ENCODE peak calls at places on chromosomes 11 and 22, in six cellular contexts. One of them, this sample, is unnamed.

GRCh38 chr11:126082251-126083109 is 19.8 kb upstream of the CDON start:
- DNase-seq in CD8-positive, alpha-beta T cell: no peak
- DNase-seq in stimulated activated CD4-positive, alpha-beta T cell treated with anti-CD3 and anti-CD28 coated beads, Interleukin-1b, Interleukin-23, amount 100 ng/mL, for 24 hours: no peak
- DNase-seq in nephron progenitor cell: no peak
- DNase-seq in thyroid gland: no peak
- DNase-seq in smooth muscle cell of the brain vasculature: no peak
- DNase-seq in this sample: no peak

GRCh38 chr11:110759972-110760381 is 47.7 kb upstream of the ARHGAP20 start:
- DNase-seq in CD8-positive, alpha-beta T cell: no peak
- DNase-seq in stimulated activated CD4-positive, alpha-beta T cell treated with anti-CD3 and anti-CD28 coated beads, Interleukin-1b, Interleukin-23, amount 100 ng/mL, for 24 hours: no peak
- DNase-seq in nephron progenitor cell: no peak
- DNase-seq in thyroid gland: peak; percentile 67
- DNase-seq in smooth muscle cell of the brain vasculature: peak; percentile 65
- DNase-seq in this sample: no peak

GRCh38 chr22:39562839-39563489 is 7.6 kb upstream of the CACNA1I start:
- DNase-seq in CD8-positive, alpha-beta T cell: no peak
- DNase-seq in stimulated activated CD4-positive, alpha-beta T cell treated with anti-CD3 and anti-CD28 coated beads, Interleukin-1b, Interleukin-23, amount 100 ng/mL, for 24 hours: no peak
- DNase-seq in nephron progenitor cell: no peak
- DNase-seq in thyroid gland: no peak
- DNase-seq in smooth muscle cell of the brain vasculature: no peak
- DNase-seq in this sample: no peak

GRCh38 chr11:118652681-118653181 is 26.7 kb downstream of the TREH start:
- DNase-seq in CD8-positive, alpha-beta T cell: no peak
- DNase-seq in stimulated activated CD4-positive, alpha-beta T cell treated with anti-CD3 and anti-CD28 coated beads, Interleukin-1b, Interleukin-23, amount 100 ng/mL, for 24 hours: no peak
- DNase-seq in nephron progenitor cell: no peak
- DNase-seq in thyroid gland: no peak
- DNase-seq in smooth muscle cell of the brain vasculature: no peak
- DNase-seq in this sample: no peak

GRCh38 chr11:9330387-9331384 is 16.3 kb upstream of the TMEM41B start:
- DNase-seq in CD8-positive, alpha-beta T cell: no peak
- DNase-seq in stimulated activated CD4-positive, alpha-beta T cell treated with anti-CD3 and anti-CD28 coated beads, Interleukin-1b, Interleukin-23, amount 100 ng/mL, for 24 hours: no peak
- DNase-seq in nephron progenitor cell: no peak
- DNase-seq in thyroid gland: no peak
- DNase-seq in smooth muscle cell of the brain vasculature: no peak
- DNase-seq in this sample: no peak

GRCh38 chr11:113395782-113396336 is 8.3 kb downstream of the ANKK1 start:
- DNase-seq in CD8-positive, alpha-beta T cell: no peak
- DNase-seq in stimulated activated CD4-positive, alpha-beta T cell treated with anti-CD3 and anti-CD28 coated beads, Interleukin-1b, Interleukin-23, amount 100 ng/mL, for 24 hours: no peak
- DNase-seq in nephron progenitor cell: no peak
- DNase-seq in thyroid gland: no peak
- DNase-seq in smooth muscle cell of the brain vasculature: no peak
- DNase-seq in this sample: no peak

GRCh38 chr11:88494857-88495256 is 157.3 kb upstream of the CTSC start:
- DNase-seq in CD8-positive, alpha-beta T cell: no peak
- DNase-seq in stimulated activated CD4-positive, alpha-beta T cell treated with anti-CD3 and anti-CD28 coated beads, Interleukin-1b, Interleukin-23, amount 100 ng/mL, for 24 hours: no peak
- DNase-seq in nephron progenitor cell: no peak
- DNase-seq in thyroid gland: no peak
- DNase-seq in smooth muscle cell of the brain vasculature: no peak
- DNase-seq in this sample: no peak

GRCh38 chr22:20946080-20946986 is 20.7 kb upstream of the AIFM3 start:
- DNase-seq in CD8-positive, alpha-beta T cell: no peak
- DNase-seq in stimulated activated CD4-positive, alpha-beta T cell treated with anti-CD3 and anti-CD28 coated beads, Interleukin-1b, Interleukin-23, amount 100 ng/mL, for 24 hours: no peak
- DNase-seq in nephron progenitor cell: no peak
- DNase-seq in thyroid gland: no peak
- DNase-seq in smooth muscle cell of the brain vasculature: no peak
- DNase-seq in this sample: no peak

GRCh38 chr11:59689015-59689414 is 20.2 kb upstream of the PATL1 start:
- DNase-seq in CD8-positive, alpha-beta T cell: no peak
- DNase-seq in stimulated activated CD4-positive, alpha-beta T cell treated with anti-CD3 and anti-CD28 coated beads, Interleukin-1b, Interleukin-23, amount 100 ng/mL, for 24 hours: no peak
- DNase-seq in nephron progenitor cell: no peak
- DNase-seq in thyroid gland: no peak
- DNase-seq in smooth muscle cell of the brain vasculature: no peak
- DNase-seq in this sample: no peak

GRCh38 chr11:119062779-119063178 is 4.8 kb upstream of the VPS11 start:
- DNase-seq in CD8-positive, alpha-beta T cell: no peak
- DNase-seq in stimulated activated CD4-positive, alpha-beta T cell treated with anti-CD3 and anti-CD28 coated beads, Interleukin-1b, Interleukin-23, amount 100 ng/mL, for 24 hours: no peak
- DNase-seq in nephron progenitor cell: no peak
- DNase-seq in thyroid gland: peak; percentile 61
- DNase-seq in smooth muscle cell of the brain vasculature: no peak
- DNase-seq in this sample: no peak

GRCh38 chr22:41401781-41402648 is 20.3 kb downstream of the TEF start:
- DNase-seq in CD8-positive, alpha-beta T cell: no peak
- DNase-seq in stimulated activated CD4-positive, alpha-beta T cell treated with anti-CD3 and anti-CD28 coated beads, Interleukin-1b, Interleukin-23, amount 100 ng/mL, for 24 hours: no peak
- DNase-seq in nephron progenitor cell: no peak
- DNase-seq in thyroid gland: peak; percentile 97
- DNase-seq in smooth muscle cell of the brain vasculature: no peak
- DNase-seq in this sample: peak; percentile 86

GRCh38 chr22:47292546-47293320 is 530.3 kb downstream of the TBC1D22A start:
- DNase-seq in CD8-positive, alpha-beta T cell: no peak
- DNase-seq in stimulated activated CD4-positive, alpha-beta T cell treated with anti-CD3 and anti-CD28 coated beads, Interleukin-1b, Interleukin-23, amount 100 ng/mL, for 24 hours: no peak
- DNase-seq in nephron progenitor cell: no peak
- DNase-seq in thyroid gland: peak; percentile 83
- DNase-seq in smooth muscle cell of the brain vasculature: peak; percentile 51
- DNase-seq in this sample: no peak

GRCh38 chr11:10993186-10993585 is 135.3 kb upstream of the ZBED5 start:
- DNase-seq in CD8-positive, alpha-beta T cell: no peak
- DNase-seq in stimulated activated CD4-positive, alpha-beta T cell treated with anti-CD3 and anti-CD28 coated beads, Interleukin-1b, Interleukin-23, amount 100 ng/mL, for 24 hours: no peak
- DNase-seq in nephron progenitor cell: no peak
- DNase-seq in thyroid gland: no peak
- DNase-seq in smooth muscle cell of the brain vasculature: no peak
- DNase-seq in this sample: no peak

GRCh38 chr11:76803023-76803422 is 19.9 kb downstream of the TSKU start:
- DNase-seq in CD8-positive, alpha-beta T cell: no peak
- DNase-seq in stimulated activated CD4-positive, alpha-beta T cell treated with anti-CD3 and anti-CD28 coated beads, Interleukin-1b, Interleukin-23, amount 100 ng/mL, for 24 hours: no peak
- DNase-seq in nephron progenitor cell: no peak
- DNase-seq in thyroid gland: no peak
- DNase-seq in smooth muscle cell of the brain vasculature: no peak
- DNase-seq in this sample: peak; percentile 64

GRCh38 chr22:33302049-33302545 is 243.9 kb upstream of the SYN3 start:
- DNase-seq in CD8-positive, alpha-beta T cell: peak; percentile 32
- DNase-seq in stimulated activated CD4-positive, alpha-beta T cell treated with anti-CD3 and anti-CD28 coated beads, Interleukin-1b, Interleukin-23, amount 100 ng/mL, for 24 hours: peak; percentile 43
- DNase-seq in nephron progenitor cell: peak; percentile 90
- DNase-seq in thyroid gland: peak; percentile 78
- DNase-seq in smooth muscle cell of the brain vasculature: peak; percentile 23
- DNase-seq in this sample: peak; percentile 84

GRCh38 chr11:78564037-78564888 is 10.4 kb downstream of the NARS2 start:
- DNase-seq in CD8-positive, alpha-beta T cell: peak; percentile 35
- DNase-seq in stimulated activated CD4-positive, alpha-beta T cell treated with anti-CD3 and anti-CD28 coated beads, Interleukin-1b, Interleukin-23, amount 100 ng/mL, for 24 hours: no peak
- DNase-seq in nephron progenitor cell: peak; percentile 15
- DNase-seq in thyroid gland: peak; percentile 5
- DNase-seq in smooth muscle cell of the brain vasculature: peak; percentile 69
- DNase-seq in this sample: no peak

GRCh38 chr11:107116358-107116757 is 98.1 kb upstream of the GUCY1A2 start:
- DNase-seq in CD8-positive, alpha-beta T cell: no peak
- DNase-seq in stimulated activated CD4-positive, alpha-beta T cell treated with anti-CD3 and anti-CD28 coated beads, Interleukin-1b, Interleukin-23, amount 100 ng/mL, for 24 hours: no peak
- DNase-seq in nephron progenitor cell: no peak
- DNase-seq in thyroid gland: no peak
- DNase-seq in smooth muscle cell of the brain vasculature: no peak
- DNase-seq in this sample: no peak

GRCh38 chr11:117465236-117465997 is 137.8 kb downstream of the CEP164 start:
- DNase-seq in CD8-positive, alpha-beta T cell: no peak
- DNase-seq in stimulated activated CD4-positive, alpha-beta T cell treated with anti-CD3 and anti-CD28 coated beads, Interleukin-1b, Interleukin-23, amount 100 ng/mL, for 24 hours: no peak
- DNase-seq in nephron progenitor cell: no peak
- DNase-seq in thyroid gland: no peak
- DNase-seq in smooth muscle cell of the brain vasculature: no peak
- DNase-seq in this sample: no peak

GRCh38 chr11:67464411-67465189 is 4.5 kb downstream of the TMEM134 start:
- DNase-seq in CD8-positive, alpha-beta T cell: peak; percentile 94
- DNase-seq in stimulated activated CD4-positive, alpha-beta T cell treated with anti-CD3 and anti-CD28 coated beads, Interleukin-1b, Interleukin-23, amount 100 ng/mL, for 24 hours: peak; percentile 82
- DNase-seq in nephron progenitor cell: peak; percentile 90
- DNase-seq in thyroid gland: peak; percentile 91
- DNase-seq in smooth muscle cell of the brain vasculature: no peak
- DNase-seq in this sample: peak; percentile 96

GRCh38 chr11:65588199-65589054 is 7.2 kb downstream of the KCNK7 start:
- DNase-seq in CD8-positive, alpha-beta T cell: peak; percentile 82
- DNase-seq in stimulated activated CD4-positive, alpha-beta T cell treated with anti-CD3 and anti-CD28 coated beads, Interleukin-1b, Interleukin-23, amount 100 ng/mL, for 24 hours: peak; percentile 60
- DNase-seq in nephron progenitor cell: no peak
- DNase-seq in thyroid gland: peak; percentile 54
- DNase-seq in smooth muscle cell of the brain vasculature: no peak
- DNase-seq in this sample: peak; percentile 79

This sample was measured in upper lobe of right lung.